ENCODE peak calls at places on chromosomes 3 and 15, in four cellular contexts. One of them, this sample, is unnamed.

GRCh38 chr3:103949690-103950089 is 1417.0 kb upstream of the ALCAM start:
- DNase-seq in K562: no peak
- DNase-seq in endothelial cell of umbilical vein: no peak
- DNase-seq in HCT116: no peak
- DNase-seq in this sample: no peak

GRCh38 chr3:61682671-61683408 is 121.5 kb downstream of the PTPRG start:
- DNase-seq in K562: no peak
- DNase-seq in endothelial cell of umbilical vein: no peak
- DNase-seq in HCT116: peak
- DNase-seq in this sample: no peak

GRCh38 chr15:68491415-68492106 is 59.6 kb upstream of the ITGA11 start:
- DNase-seq in K562: no peak
- DNase-seq in endothelial cell of umbilical vein: no peak
- DNase-seq in HCT116: no peak
- DNase-seq in this sample: no peak

GRCh38 chr3:25631989-25632388 is 32.7 kb downstream of the TOP2B start:
- DNase-seq in K562: no peak
- DNase-seq in endothelial cell of umbilical vein: no peak
- DNase-seq in HCT116: no peak
- DNase-seq in this sample: no peak

GRCh38 chr15:48940508-48940907 is 23.2 kb downstream of the SHC4 start:
- DNase-seq in K562: peak
- DNase-seq in endothelial cell of umbilical vein: no peak
- DNase-seq in HCT116: no peak
- DNase-seq in this sample: no peak

GRCh38 chr15:41904487-41905359 is 10.9 kb upstream of the SPTBN5 start:
- DNase-seq in K562: peak
- DNase-seq in endothelial cell of umbilical vein: peak
- DNase-seq in HCT116: peak
- DNase-seq in this sample: peak

GRCh38 chr3:1087066-1087555 is 5.7 kb upstream of the CNTN6 start:
- DNase-seq in K562: no peak
- DNase-seq in endothelial cell of umbilical vein: no peak
- DNase-seq in HCT116: no peak
- DNase-seq in this sample: no peak

GRCh38 chr3:169990431-169990830 is 23.8 kb downstream of the SEC62 start:
- DNase-seq in K562: no peak
- DNase-seq in endothelial cell of umbilical vein: no peak
- DNase-seq in HCT116: no peak
- DNase-seq in this sample: no peak

DNA sequence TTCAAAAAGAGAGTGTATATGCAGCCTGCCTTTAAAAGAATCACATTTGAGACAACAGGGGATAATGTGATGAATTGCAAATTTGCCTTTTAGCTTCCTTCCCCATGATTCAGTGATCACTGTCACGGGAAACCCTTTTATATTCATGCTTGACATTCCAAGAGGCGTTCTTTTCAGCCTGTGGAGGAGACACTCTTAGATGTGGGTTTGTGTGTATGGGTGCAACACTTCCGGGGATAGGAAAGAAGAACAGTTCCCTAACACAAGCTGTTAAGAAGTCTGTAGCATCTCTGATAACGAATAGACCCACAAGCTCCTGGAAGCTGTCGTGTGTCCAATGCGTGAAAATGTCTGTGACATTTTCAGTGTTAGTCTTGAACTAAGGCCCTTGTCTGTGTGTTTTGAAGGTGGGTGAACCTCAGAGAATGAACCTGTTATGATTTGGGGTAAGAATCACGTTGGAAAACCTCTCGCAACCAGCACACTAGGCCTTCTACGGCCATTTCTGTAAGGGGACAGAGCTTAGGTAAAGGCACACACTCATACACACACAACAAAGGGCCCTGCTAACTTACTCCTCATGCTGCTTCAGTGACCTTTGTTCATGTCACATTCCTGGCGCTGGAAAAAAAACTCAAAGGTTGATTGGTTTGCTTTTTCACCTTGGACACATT is 229.2 kb upstream of the ST8SIA2 start:
- DNase-seq in K562: no peak
- DNase-seq in endothelial cell of umbilical vein: no peak
- DNase-seq in HCT116: no peak
- DNase-seq in this sample: no peak
- TF ChIP-seq POLR2A in K562: no peak
- TF ChIP-seq POLR2A in endothelial cell of umbilical vein: no peak
- TF ChIP-seq POLR2A in HCT116: no peak
- TF ChIP-seq POLR2A in this sample: no peak

GRCh38 chr15:40245666-40246065 is 6.8 kb downstream of the PAK6 start:
- DNase-seq in K562: no peak
- DNase-seq in endothelial cell of umbilical vein: no peak
- DNase-seq in HCT116: no peak
- DNase-seq in this sample: peak

GRCh38 chr15:40243126-40243810 is 4.4 kb downstream of the PAK6 start:
- DNase-seq in K562: peak
- DNase-seq in endothelial cell of umbilical vein: no peak
- DNase-seq in HCT116: no peak
- DNase-seq in this sample: no peak

GRCh38 chr15:40246496-40247275 is 7.8 kb downstream of the PAK6 start:
- DNase-seq in K562: no peak
- DNase-seq in endothelial cell of umbilical vein: no peak
- DNase-seq in HCT116: no peak
- DNase-seq in this sample: no peak

GRCh38 chr15:40242671-40243070 is 3.8 kb downstream of the PAK6 start:
- DNase-seq in K562: no peak
- DNase-seq in endothelial cell of umbilical vein: no peak
- DNase-seq in HCT116: no peak
- DNase-seq in this sample: no peak

GRCh38 chr15:40244961-40245523 is 6.2 kb downstream of the PAK6 start:
- DNase-seq in K562: no peak
- DNase-seq in endothelial cell of umbilical vein: no peak
- DNase-seq in HCT116: no peak
- DNase-seq in this sample: no peak
- TF ChIP-seq POLR2AphosphoS5 in K562: no peak
- TF ChIP-seq POLR2AphosphoS5 in endothelial cell of umbilical vein: no peak
- TF ChIP-seq POLR2AphosphoS5 in HCT116: no peak
- TF ChIP-seq POLR2AphosphoS5 in this sample: no peak

DNA sequence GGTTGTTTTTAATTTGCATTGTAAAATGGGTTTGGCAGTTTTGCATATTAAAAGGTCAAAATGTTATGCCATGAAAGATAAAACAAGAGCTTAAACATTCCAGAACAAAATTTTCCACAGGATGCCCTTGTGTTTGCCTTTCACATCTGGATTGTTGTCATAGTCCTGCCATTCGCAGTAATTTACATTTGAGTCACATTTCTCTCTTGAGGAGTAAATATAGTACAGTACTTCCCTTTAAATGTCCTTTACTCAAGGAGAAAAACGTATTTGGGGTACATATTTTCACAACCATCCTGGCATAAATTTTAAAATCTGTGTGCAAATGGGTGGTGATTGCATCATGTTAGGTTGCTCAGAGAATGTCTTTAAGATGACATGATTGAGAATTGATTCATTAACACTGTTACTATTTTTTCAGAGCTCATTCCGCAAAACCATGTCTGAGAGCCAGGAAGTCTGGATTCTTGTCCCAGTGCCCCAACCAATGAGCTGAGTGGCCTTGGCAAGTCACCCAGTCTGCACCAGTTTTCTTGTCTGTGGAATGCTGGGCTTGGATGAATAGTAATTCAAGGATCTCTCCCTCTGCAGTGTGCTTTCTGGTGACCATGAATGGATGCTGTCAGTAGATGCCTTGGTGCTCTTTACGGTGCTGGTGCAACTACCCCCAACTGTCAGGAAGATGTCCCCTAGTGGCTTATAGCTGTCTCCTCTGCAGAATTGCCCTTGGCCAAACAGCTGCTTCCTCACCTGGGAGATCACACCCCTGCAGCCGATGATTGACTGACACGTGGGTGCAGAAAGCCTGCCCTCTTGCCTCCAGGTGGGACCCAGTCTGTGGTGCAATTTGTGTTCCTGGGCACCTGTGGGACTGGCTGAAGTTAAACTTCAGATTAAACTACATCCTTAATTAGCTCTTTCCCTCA is 43.0 kb downstream of the ABHD5 start:
- DNase-seq in K562: no peak
- DNase-seq in endothelial cell of umbilical vein: peak
- DNase-seq in HCT116: no peak
- DNase-seq in this sample: no peak
- TF ChIP-seq CTCF in K562: no peak
- TF ChIP-seq CTCF in endothelial cell of umbilical vein: no peak
- TF ChIP-seq CTCF in HCT116: no peak
- TF ChIP-seq CTCF in this sample: no peak

GRCh38 chr3:57692404-57693191 is at the start of gene DENND6A:
- DNase-seq in K562: peak
- DNase-seq in endothelial cell of umbilical vein: peak
- DNase-seq in HCT116: peak
- DNase-seq in this sample: peak
- TF ChIP-seq POLR2A in K562: peak
- TF ChIP-seq POLR2A in endothelial cell of umbilical vein: peak
- TF ChIP-seq POLR2A in HCT116: peak
- TF ChIP-seq POLR2A in this sample: peak

GRCh38 chr3:51057111-51057510 is 328.0 kb upstream of the MANF start:
- DNase-seq in K562: no peak
- DNase-seq in endothelial cell of umbilical vein: no peak
- DNase-seq in HCT116: no peak
- DNase-seq in this sample: no peak
- TF ChIP-seq POLR2AphosphoS5 in K562: no peak
- TF ChIP-seq POLR2AphosphoS5 in endothelial cell of umbilical vein: no peak
- TF ChIP-seq POLR2AphosphoS5 in HCT116: no peak
- TF ChIP-seq POLR2AphosphoS5 in this sample: no peak

GRCh38 chr3:152938974-152939636 is 104.2 kb downstream of the P2RY1 start:
- DNase-seq in K562: no peak
- DNase-seq in endothelial cell of umbilical vein: no peak
- DNase-seq in HCT116: no peak
- DNase-seq in this sample: no peak
- TF ChIP-seq CTCF in K562: no peak
- TF ChIP-seq CTCF in endothelial cell of umbilical vein: no peak
- TF ChIP-seq CTCF in HCT116: peak
- TF ChIP-seq CTCF in this sample: no peak